ENCODE peak calls at places on chromosome 13, in eight cellular contexts. One of them, this sample, is unnamed.

GRCh38 chr13:50945669-50946068 is 36.1 kb downstream of the RNASEH2B start:
- DNase-seq in WERI-Rb-1: no peak
- DNase-seq in neural crest cell: no peak
- DNase-seq in tibial artery: no peak
- DNase-seq in IMR-90: no peak
- DNase-seq in activated CD8-positive, alpha-beta T cell treated with anti-CD3 and anti-CD28 coated beads for 36 hours: no peak
- DNase-seq in tibial nerve: no peak
- DNase-seq in fibroblast of villous mesenchyme: no peak
- DNase-seq in this sample: no peak

GRCh38 chr13:102466836-102467235 is 65.0 kb upstream of the FGF14 start:
- DNase-seq in WERI-Rb-1: no peak
- DNase-seq in neural crest cell: no peak
- DNase-seq in tibial artery: no peak
- DNase-seq in IMR-90: no peak
- DNase-seq in activated CD8-positive, alpha-beta T cell treated with anti-CD3 and anti-CD28 coated beads for 36 hours: no peak
- DNase-seq in tibial nerve: no peak
- DNase-seq in fibroblast of villous mesenchyme: no peak
- DNase-seq in this sample: no peak

GRCh38 chr13:112814905-112815585 is 125.2 kb downstream of the ATP11A start:
- DNase-seq in WERI-Rb-1: no peak
- DNase-seq in neural crest cell: no peak
- DNase-seq in tibial artery: no peak
- DNase-seq in IMR-90: peak; percentile 44
- DNase-seq in activated CD8-positive, alpha-beta T cell treated with anti-CD3 and anti-CD28 coated beads for 36 hours: no peak
- DNase-seq in tibial nerve: no peak
- DNase-seq in fibroblast of villous mesenchyme: no peak
- DNase-seq in this sample: peak; percentile 48

GRCh38 chr13:44331912-44332840 is 41.4 kb upstream of the SERP2 start:
- DNase-seq in WERI-Rb-1: peak; percentile 71
- DNase-seq in neural crest cell: no peak
- DNase-seq in tibial artery: peak; percentile 89
- DNase-seq in IMR-90: peak; percentile 84
- DNase-seq in activated CD8-positive, alpha-beta T cell treated with anti-CD3 and anti-CD28 coated beads for 36 hours: no peak
- DNase-seq in tibial nerve: no peak
- DNase-seq in fibroblast of villous mesenchyme: peak; percentile 86
- DNase-seq in this sample: peak; percentile 55

GRCh38 chr13:45949161-45949560 is 97.6 kb upstream of the SIAH3 start:
- DNase-seq in WERI-Rb-1: no peak
- DNase-seq in neural crest cell: no peak
- DNase-seq in tibial artery: no peak
- DNase-seq in IMR-90: peak; percentile 43
- DNase-seq in activated CD8-positive, alpha-beta T cell treated with anti-CD3 and anti-CD28 coated beads for 36 hours: no peak
- DNase-seq in tibial nerve: no peak
- DNase-seq in fibroblast of villous mesenchyme: no peak
- DNase-seq in this sample: no peak

GRCh38 chr13:51479199-51479523 is 26.3 kb upstream of the INTS6 start:
- DNase-seq in WERI-Rb-1: no peak
- DNase-seq in neural crest cell: no peak
- DNase-seq in tibial artery: no peak
- DNase-seq in IMR-90: peak; percentile 71
- DNase-seq in activated CD8-positive, alpha-beta T cell treated with anti-CD3 and anti-CD28 coated beads for 36 hours: no peak
- DNase-seq in tibial nerve: no peak
- DNase-seq in fibroblast of villous mesenchyme: no peak
- DNase-seq in this sample: no peak

GRCh38 chr13:29594710-29595379 is 643 bp downstream of the SLC7A1 start:
- DNase-seq in WERI-Rb-1: peak; percentile 16
- DNase-seq in neural crest cell: peak; percentile 32
- DNase-seq in tibial artery: peak; percentile 87
- DNase-seq in IMR-90: peak; percentile 59
- DNase-seq in activated CD8-positive, alpha-beta T cell treated with anti-CD3 and anti-CD28 coated beads for 36 hours: peak; percentile 87
- DNase-seq in tibial nerve: peak; percentile 52
- DNase-seq in fibroblast of villous mesenchyme: peak; percentile 72
- DNase-seq in this sample: peak; percentile 78

GRCh38 chr13:22964245-22964966 is 216.4 kb upstream of the SGCG start:
- DNase-seq in WERI-Rb-1: no peak
- DNase-seq in neural crest cell: no peak
- DNase-seq in tibial artery: peak; percentile 57
- DNase-seq in IMR-90: no peak
- DNase-seq in activated CD8-positive, alpha-beta T cell treated with anti-CD3 and anti-CD28 coated beads for 36 hours: no peak
- DNase-seq in tibial nerve: no peak
- DNase-seq in fibroblast of villous mesenchyme: no peak
- DNase-seq in this sample: no peak

GRCh38 chr13:34179481-34179880 is 361.5 kb downstream of the RFC3 start:
- DNase-seq in WERI-Rb-1: no peak
- DNase-seq in neural crest cell: no peak
- DNase-seq in tibial artery: no peak
- DNase-seq in IMR-90: peak; percentile 7
- DNase-seq in activated CD8-positive, alpha-beta T cell treated with anti-CD3 and anti-CD28 coated beads for 36 hours: no peak
- DNase-seq in tibial nerve: no peak
- DNase-seq in fibroblast of villous mesenchyme: no peak
- DNase-seq in this sample: no peak

GRCh38 chr13:41609828-41610227 is 152.5 kb downstream of the RGCC start:
- DNase-seq in WERI-Rb-1: no peak
- DNase-seq in neural crest cell: no peak
- DNase-seq in tibial artery: no peak
- DNase-seq in IMR-90: no peak
- DNase-seq in activated CD8-positive, alpha-beta T cell treated with anti-CD3 and anti-CD28 coated beads for 36 hours: no peak
- DNase-seq in tibial nerve: no peak
- DNase-seq in fibroblast of villous mesenchyme: no peak
- DNase-seq in this sample: no peak

GRCh38 chr13:110907951-110908898 is 6.6 kb downstream of the ANKRD10 start:
- DNase-seq in WERI-Rb-1: no peak
- DNase-seq in neural crest cell: no peak
- DNase-seq in tibial artery: no peak
- DNase-seq in IMR-90: peak; percentile 72
- DNase-seq in activated CD8-positive, alpha-beta T cell treated with anti-CD3 and anti-CD28 coated beads for 36 hours: peak; percentile 46
- DNase-seq in tibial nerve: no peak
- DNase-seq in fibroblast of villous mesenchyme: no peak
- DNase-seq in this sample: no peak

GRCh38 chr13:61901946-61902541 is 486.4 kb upstream of the PCDH20 start:
- DNase-seq in WERI-Rb-1: no peak
- DNase-seq in neural crest cell: no peak
- DNase-seq in tibial artery: no peak
- DNase-seq in IMR-90: no peak
- DNase-seq in activated CD8-positive, alpha-beta T cell treated with anti-CD3 and anti-CD28 coated beads for 36 hours: no peak
- DNase-seq in tibial nerve: no peak
- DNase-seq in fibroblast of villous mesenchyme: no peak
- DNase-seq in this sample: no peak

GRCh38 chr13:37869756-37870488 is at the start of gene TRPC4:
- DNase-seq in WERI-Rb-1: peak; percentile 64
- DNase-seq in neural crest cell: peak; percentile 40
- DNase-seq in tibial artery: peak; percentile 81
- DNase-seq in IMR-90: peak; percentile 59
- DNase-seq in activated CD8-positive, alpha-beta T cell treated with anti-CD3 and anti-CD28 coated beads for 36 hours: no peak
- DNase-seq in tibial nerve: no peak
- DNase-seq in fibroblast of villous mesenchyme: peak; percentile 80
- DNase-seq in this sample: peak; percentile 49

GRCh38 chr13:114161644-114162532 is 17.2 kb upstream of the CFAP97D2 start:
- DNase-seq in WERI-Rb-1: no peak
- DNase-seq in neural crest cell: no peak
- DNase-seq in tibial artery: peak; percentile 64
- DNase-seq in IMR-90: peak; percentile 19
- DNase-seq in activated CD8-positive, alpha-beta T cell treated with anti-CD3 and anti-CD28 coated beads for 36 hours: no peak
- DNase-seq in tibial nerve: no peak
- DNase-seq in fibroblast of villous mesenchyme: peak; percentile 34
- DNase-seq in this sample: peak; percentile 66

GRCh38 chr13:98035373-98035772 is 81.9 kb downstream of the IPO5 start:
- DNase-seq in WERI-Rb-1: no peak
- DNase-seq in neural crest cell: no peak
- DNase-seq in tibial artery: no peak
- DNase-seq in IMR-90: no peak
- DNase-seq in activated CD8-positive, alpha-beta T cell treated with anti-CD3 and anti-CD28 coated beads for 36 hours: no peak
- DNase-seq in tibial nerve: no peak
- DNase-seq in fibroblast of villous mesenchyme: no peak
- DNase-seq in this sample: no peak

GRCh38 chr13:80873589-80873988 is 532.7 kb upstream of the SPRY2 start:
- DNase-seq in WERI-Rb-1: no peak
- DNase-seq in neural crest cell: no peak
- DNase-seq in tibial artery: no peak
- DNase-seq in IMR-90: no peak
- DNase-seq in activated CD8-positive, alpha-beta T cell treated with anti-CD3 and anti-CD28 coated beads for 36 hours: peak; percentile 28
- DNase-seq in tibial nerve: no peak
- DNase-seq in fibroblast of villous mesenchyme: no peak
- DNase-seq in this sample: no peak

GRCh38 chr13:34021619-34022018 is 203.7 kb downstream of the RFC3 start:
- DNase-seq in WERI-Rb-1: no peak
- DNase-seq in neural crest cell: no peak
- DNase-seq in tibial artery: no peak
- DNase-seq in IMR-90: no peak
- DNase-seq in activated CD8-positive, alpha-beta T cell treated with anti-CD3 and anti-CD28 coated beads for 36 hours: no peak
- DNase-seq in tibial nerve: no peak
- DNase-seq in fibroblast of villous mesenchyme: no peak
- DNase-seq in this sample: no peak

GRCh38 chr13:27008733-27009132 is 162.9 kb downstream of the USP12 start:
- DNase-seq in WERI-Rb-1: no peak
- DNase-seq in neural crest cell: no peak
- DNase-seq in tibial artery: no peak
- DNase-seq in IMR-90: no peak
- DNase-seq in activated CD8-positive, alpha-beta T cell treated with anti-CD3 and anti-CD28 coated beads for 36 hours: no peak
- DNase-seq in tibial nerve: no peak
- DNase-seq in fibroblast of villous mesenchyme: no peak
- DNase-seq in this sample: no peak

GRCh38 chr13:106700007-106700950 is 132.3 kb upstream of the ARGLU1 start:
- DNase-seq in WERI-Rb-1: no peak
- DNase-seq in neural crest cell: no peak
- DNase-seq in tibial artery: no peak
- DNase-seq in IMR-90: no peak
- DNase-seq in activated CD8-positive, alpha-beta T cell treated with anti-CD3 and anti-CD28 coated beads for 36 hours: no peak
- DNase-seq in tibial nerve: no peak
- DNase-seq in fibroblast of villous mesenchyme: no peak
- DNase-seq in this sample: no peak

GRCh38 chr13:99496322-99497142 is 4.7 kb upstream of the TM9SF2 start:
- DNase-seq in WERI-Rb-1: no peak
- DNase-seq in neural crest cell: no peak
- DNase-seq in tibial artery: peak; percentile 84
- DNase-seq in IMR-90: peak; percentile 15
- DNase-seq in activated CD8-positive, alpha-beta T cell treated with anti-CD3 and anti-CD28 coated beads for 36 hours: peak; percentile 86
- DNase-seq in tibial nerve: no peak
- DNase-seq in fibroblast of villous mesenchyme: peak; percentile 93
- DNase-seq in this sample: peak; percentile 51

GRCh38 chr13:24276310-24276709 is 33.1 kb upstream of the C1QTNF9 start:
- DNase-seq in WERI-Rb-1: no peak
- DNase-seq in neural crest cell: no peak
- DNase-seq in tibial artery: no peak
- DNase-seq in IMR-90: no peak
- DNase-seq in activated CD8-positive, alpha-beta T cell treated with anti-CD3 and anti-CD28 coated beads for 36 hours: no peak
- DNase-seq in tibial nerve: no peak
- DNase-seq in fibroblast of villous mesenchyme: no peak
- DNase-seq in this sample: no peak

GRCh38 chr13:32911506-32911905 is 104.7 kb upstream of the KL start:
- DNase-seq in WERI-Rb-1: peak; percentile 48
- DNase-seq in neural crest cell: no peak
- DNase-seq in tibial artery: no peak
- DNase-seq in IMR-90: peak; percentile 57
- DNase-seq in activated CD8-positive, alpha-beta T cell treated with anti-CD3 and anti-CD28 coated beads for 36 hours: peak; percentile 57
- DNase-seq in tibial nerve: no peak
- DNase-seq in fibroblast of villous mesenchyme: peak; percentile 64
- DNase-seq in this sample: no peak

GRCh38 chr13:114146629-114147028 is 14.2 kb upstream of the RASA3 start:
- DNase-seq in WERI-Rb-1: peak; percentile 73
- DNase-seq in neural crest cell: no peak
- DNase-seq in tibial artery: peak; percentile 50
- DNase-seq in IMR-90: no peak
- DNase-seq in activated CD8-positive, alpha-beta T cell treated with anti-CD3 and anti-CD28 coated beads for 36 hours: no peak
- DNase-seq in tibial nerve: no peak
- DNase-seq in fibroblast of villous mesenchyme: no peak
- DNase-seq in this sample: no peak

DNA sequence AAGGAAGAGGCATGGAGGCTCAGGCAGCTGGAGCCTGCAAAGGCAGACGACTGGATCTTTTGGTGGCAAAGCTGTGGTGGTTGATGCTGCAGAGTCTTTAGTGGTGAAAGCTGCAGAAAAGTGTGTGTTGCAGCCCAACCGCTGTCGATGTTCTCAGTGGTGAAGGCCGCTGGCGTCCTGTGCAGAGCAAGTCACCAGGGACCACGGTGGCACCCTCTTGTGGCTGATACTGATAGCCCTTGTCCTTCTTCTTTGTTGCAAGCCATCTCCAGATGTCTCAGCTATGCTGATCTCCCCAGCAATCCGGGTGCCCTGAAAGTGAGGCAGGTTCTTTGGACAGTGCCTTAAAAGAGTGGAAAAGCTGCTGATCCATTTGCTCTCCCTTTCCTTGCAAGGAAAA is 610.9 kb upstream of the PCDH9 start:
- DNase-seq in WERI-Rb-1: no peak
- DNase-seq in neural crest cell: no peak
- DNase-seq in tibial artery: no peak
- DNase-seq in IMR-90: no peak
- DNase-seq in activated CD8-positive, alpha-beta T cell treated with anti-CD3 and anti-CD28 coated beads for 36 hours: no peak
- DNase-seq in tibial nerve: no peak
- DNase-seq in fibroblast of villous mesenchyme: no peak
- DNase-seq in this sample: no peak
- TF ChIP-seq CTCF in WERI-Rb-1: no peak
- TF ChIP-seq CTCF in neural crest cell: no peak
- TF ChIP-seq CTCF in tibial artery: no peak
- TF ChIP-seq CTCF in IMR-90: no peak
- TF ChIP-seq CTCF in activated CD8-positive, alpha-beta T cell treated with anti-CD3 and anti-CD28 coated beads for 36 hours: no peak
- TF ChIP-seq CTCF in tibial nerve: no peak
- TF ChIP-seq CTCF in fibroblast of villous mesenchyme: no peak
- TF ChIP-seq CTCF in this sample: no peak

GRCh38 chr13:69008503-69008902 is 1099.1 kb upstream of the ATXN8OS start:
- DNase-seq in WERI-Rb-1: no peak
- DNase-seq in neural crest cell: no peak
- DNase-seq in tibial artery: no peak
- DNase-seq in IMR-90: no peak
- DNase-seq in activated CD8-positive, alpha-beta T cell treated with anti-CD3 and anti-CD28 coated beads for 36 hours: no peak
- DNase-seq in tibial nerve: no peak
- DNase-seq in fibroblast of villous mesenchyme: no peak
- DNase-seq in this sample: no peak
- TF ChIP-seq CTCF in WERI-Rb-1: no peak
- TF ChIP-seq CTCF in neural crest cell: no peak
- TF ChIP-seq CTCF in tibial artery: no peak
- TF ChIP-seq CTCF in IMR-90: no peak
- TF ChIP-seq CTCF in activated CD8-positive, alpha-beta T cell treated with anti-CD3 and anti-CD28 coated beads for 36 hours: no peak
- TF ChIP-seq CTCF in tibial nerve: no peak
- TF ChIP-seq CTCF in fibroblast of villous mesenchyme: no peak
- TF ChIP-seq CTCF in this sample: no peak

DNA sequence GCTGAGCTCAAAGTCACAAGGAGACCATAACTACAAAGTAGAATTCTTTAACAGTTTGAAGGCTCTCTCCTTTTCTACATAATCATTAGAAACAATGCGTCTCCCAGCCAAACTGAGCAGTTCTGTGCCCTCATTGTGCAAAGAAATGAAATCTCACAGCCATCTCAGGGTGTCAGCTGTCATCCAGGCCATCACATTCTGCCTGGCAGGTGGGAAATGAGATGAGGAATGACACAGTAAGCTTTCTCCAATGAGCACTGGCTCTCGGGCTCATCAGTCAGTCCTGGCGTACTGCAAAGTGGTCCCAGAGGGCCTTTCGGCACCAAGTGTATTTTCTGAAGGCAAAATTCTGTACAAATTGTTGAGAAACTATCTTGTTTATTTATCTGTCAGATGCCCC is 306.5 kb downstream of the KCTD12 start:
- DNase-seq in WERI-Rb-1: no peak
- DNase-seq in neural crest cell: no peak
- DNase-seq in tibial artery: no peak
- DNase-seq in IMR-90: no peak
- DNase-seq in activated CD8-positive, alpha-beta T cell treated with anti-CD3 and anti-CD28 coated beads for 36 hours: no peak
- DNase-seq in tibial nerve: no peak
- DNase-seq in fibroblast of villous mesenchyme: no peak
- DNase-seq in this sample: no peak
- TF ChIP-seq CTCF in WERI-Rb-1: no peak
- TF ChIP-seq CTCF in neural crest cell: no peak
- TF ChIP-seq CTCF in tibial artery: no peak
- TF ChIP-seq CTCF in IMR-90: no peak
- TF ChIP-seq CTCF in activated CD8-positive, alpha-beta T cell treated with anti-CD3 and anti-CD28 coated beads for 36 hours: no peak
- TF ChIP-seq CTCF in tibial nerve: no peak
- TF ChIP-seq CTCF in fibroblast of villous mesenchyme: no peak
- TF ChIP-seq CTCF in this sample: no peak

GRCh38 chr13:101155920-101156319 is 260.4 kb downstream of the NALCN start:
- DNase-seq in WERI-Rb-1: no peak
- DNase-seq in neural crest cell: no peak
- DNase-seq in tibial artery: no peak
- DNase-seq in IMR-90: no peak
- DNase-seq in activated CD8-positive, alpha-beta T cell treated with anti-CD3 and anti-CD28 coated beads for 36 hours: no peak
- DNase-seq in tibial nerve: no peak
- DNase-seq in fibroblast of villous mesenchyme: no peak
- DNase-seq in this sample: no peak
- TF ChIP-seq CTCF in WERI-Rb-1: peak; percentile 62
- TF ChIP-seq CTCF in neural crest cell: peak; percentile 62
- TF ChIP-seq CTCF in tibial artery: no peak
- TF ChIP-seq CTCF in IMR-90: peak; percentile 29
- TF ChIP-seq CTCF in activated CD8-positive, alpha-beta T cell treated with anti-CD3 and anti-CD28 coated beads for 36 hours: no peak
- TF ChIP-seq CTCF in tibial nerve: no peak
- TF ChIP-seq CTCF in fibroblast of villous mesenchyme: peak; percentile 63
- TF ChIP-seq CTCF in this sample: no peak